ENCODE peak calls at places on chromosomes 11 and 22, in six cellular contexts. D is neural progenitor cell; A is left ventricle myocardium inferior; U is CD4-positive, CD25-positive, alpha-beta regulatory T cell; N is CD8-positive, alpha-beta memory T cell; E is lung. M is an unnamed sample.

GRCh38 chr11:70760416-70761020 is 362.2 kb downstream of the CTTN start:
- DNase-seq in D (no peak), A (no peak), U (no peak), N (no peak), E (no peak), M (no peak)

GRCh38 chr11:104764718-104765045 is 133.6 kb downstream of the CASP12 start:
- DNase-seq in D (no peak), A (no peak), U (no peak), N (no peak), E (no peak), M (no peak)

GRCh38 chr11:68020575-68020974 is 9.9 kb upstream of the NDUFS8 start:
- DNase-seq in D (peak; percentile 69), A (no peak), U (no peak), N (no peak), E (peak; percentile 53), M (peak; percentile 49)

GRCh38 chr11:70628881-70629844 is 230.8 kb downstream of the CTTN start:
- DNase-seq in D (no peak), A (peak; percentile 53), U (no peak), N (no peak), E (peak; percentile 61), M (no peak)

GRCh38 chr11:70016666-70017347 is 61.3 kb upstream of the ANO1 start:
- DNase-seq in D (no peak), A (no peak), U (no peak), N (no peak), E (no peak), M (no peak)

GRCh38 chr11:1887451-1888346 is 4.0 kb downstream of the PRR33 start:
- DNase-seq in D (no peak), A (no peak), U (no peak), N (no peak), E (no peak), M (no peak)

GRCh38 chr22:46187862-46188261 is 37.5 kb downstream of the PPARA start:
- DNase-seq in D (no peak), A (no peak), U (no peak), N (no peak), E (no peak), M (no peak)

GRCh38 chr22:20803696-20804324 is 29.9 kb downstream of the SERPIND1 start:
- DNase-seq in D (peak; percentile 67), A (no peak), U (peak; percentile 18), N (no peak), E (no peak), M (peak; percentile 56)

GRCh38 chr11:14380947-14381555 is 22.1 kb upstream of the RRAS2 start:
- DNase-seq in D (peak; percentile 79), A (peak; percentile 84), U (peak; percentile 33), N (peak; percentile 20), E (peak; percentile 70), M (peak; percentile 72)

GRCh38 chr11:27179334-27179733 is 138.7 kb downstream of the BBOX1 start:
- DNase-seq in D (no peak), A (no peak), U (no peak), N (no peak), E (no peak), M (no peak)

GRCh38 chr11:32713496-32713895 is 81.0 kb downstream of the CCDC73 start:
- DNase-seq in D (peak; percentile 13), A (no peak), U (no peak), N (no peak), E (no peak), M (peak; percentile 15)

GRCh38 chr22:44576311-44577260 is 78.6 kb upstream of the RTL6 start:
- DNase-seq in D (no peak), A (no peak), U (no peak), N (no peak), E (no peak), M (no peak)

GRCh38 chr22:48276933-48277867 is 1514.8 kb downstream of the TBC1D22A start:
- DNase-seq in D (no peak), A (no peak), U (no peak), N (no peak), E (no peak), M (no peak)

GRCh38 chr11:34243620-34244493 is 114.0 kb downstream of the ABTB2 start:
- DNase-seq in D (no peak), A (no peak), U (no peak), N (no peak), E (peak; percentile 42), M (peak; percentile 67)

GRCh38 chr22:39467390-39467901 is 10.6 kb downstream of the MGAT3 start:
- DNase-seq in D (no peak), A (no peak), U (no peak), N (no peak), E (no peak), M (no peak)

GRCh38 chr22:39468487-39469325 is 11.9 kb downstream of the MGAT3 start:
- DNase-seq in D (no peak), A (no peak), U (no peak), N (no peak), E (no peak), M (no peak)

GRCh38 chr22:39469326-39469680 is 12.5 kb downstream of the MGAT3 start:
- DNase-seq in D (no peak), A (no peak), U (no peak), N (no peak), E (no peak), M (no peak)

GRCh38 chr22:39463931-39464390 is 7.1 kb downstream of the MGAT3 start:
- DNase-seq in D (no peak), A (no peak), U (no peak), N (no peak), E (peak; percentile 79), M (no peak)

GRCh38 chr22:39466228-39467006 is 9.6 kb downstream of the MGAT3 start:
- DNase-seq in D (no peak), A (no peak), U (no peak), N (no peak), E (no peak), M (peak; percentile 26)
- H3K27ac ChIP-seq in D (no peak overlapping the region), A (peak overlapping the region; percentile 89), U (no peak overlapping the region), N (no peak overlapping the region), E (peak overlapping the region; percentile 70), M (no peak overlapping the region)

GRCh38 chr11:123480290-123480815 is 50.3 kb downstream of the GRAMD1B start:
- DNase-seq in D (no peak), A (no peak), U (no peak), N (no peak), E (no peak), M (no peak)
- H3K27me3 ChIP-seq in D (no peaks in the 10 kb centered on the region), A (no peaks in the 10 kb centered on the region), U (no peaks in the 10 kb centered on the region), N (no peaks in the 10 kb centered on the region), E (no peaks in the 10 kb centered on the region), M (no peaks in the 10 kb centered on the region)

GRCh38 chr11:131404010-131404409 is 33.6 kb downstream of the NTM start:
- DNase-seq in D (no peak), A (no peak), U (no peak), N (no peak), E (no peak), M (no peak)

GRCh38 chr11:131412061-131412460 is 41.6 kb downstream of the NTM start:
- DNase-seq in D (no peak), A (no peak), U (no peak), N (no peak), E (no peak), M (no peak)

GRCh38 chr11:131413217-131413616 is 42.8 kb downstream of the NTM start:
- DNase-seq in D (no peak), A (no peak), U (no peak), N (no peak), E (no peak), M (no peak)

GRCh38 chr11:131408011-131408640 is 37.7 kb downstream of the NTM start:
- DNase-seq in D (peak; percentile 64), A (peak; percentile 25), U (no peak), N (no peak), E (peak; percentile 36), M (peak; percentile 27)

DNA sequence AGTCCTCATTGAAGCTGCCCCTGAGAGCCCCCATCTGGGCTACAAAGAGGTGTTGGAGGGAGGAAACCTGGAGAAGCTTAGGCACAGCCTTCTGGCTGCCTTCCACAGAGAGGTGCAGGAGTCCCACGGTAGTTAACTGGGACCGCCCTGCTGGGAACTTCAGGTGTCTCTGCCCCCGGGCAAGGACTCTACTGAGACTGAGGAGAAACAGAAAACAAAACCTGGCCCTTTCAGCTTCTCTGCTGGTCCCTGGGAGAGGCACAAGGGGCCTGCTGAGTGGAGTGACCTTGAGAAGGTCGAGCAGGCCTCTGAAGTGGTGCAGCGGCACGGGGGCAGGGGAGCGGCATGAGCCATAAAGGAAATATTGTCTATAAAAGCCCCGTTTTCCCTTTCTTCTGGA is 38.9 kb downstream of the NTM start:
- DNase-seq in D (no peak), A (no peak), U (no peak), N (no peak), E (no peak), M (no peak)
- H3K27ac ChIP-seq in D (no peak overlapping the region), A (no peak overlapping the region), U (no peak overlapping the region), N (no peak overlapping the region), E (no peak overlapping the region), M (no peak overlapping the region)

DNA sequence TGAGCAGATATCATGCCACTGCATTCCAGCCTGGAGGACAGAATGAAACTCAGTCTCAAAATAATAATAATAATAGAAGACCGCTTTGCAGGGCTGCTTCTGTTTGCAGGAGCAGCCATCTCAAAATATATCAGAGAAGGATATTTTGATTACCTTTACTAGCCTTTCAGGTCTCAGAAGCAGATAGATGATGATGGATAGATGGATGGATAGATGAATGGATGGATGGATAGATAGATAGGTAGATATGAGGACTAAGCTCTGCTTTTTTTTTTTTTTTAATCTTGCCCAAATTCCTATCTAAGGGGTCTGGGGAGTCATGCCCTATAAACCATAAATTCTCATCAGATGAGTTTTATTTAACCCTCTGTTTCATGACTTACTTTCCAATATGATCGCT is 18.5 kb downstream of the APOBEC3H start:
- DNase-seq in D (no peak), A (no peak), U (no peak), N (no peak), E (no peak), M (no peak)
- H3K27me3 ChIP-seq in D (peaks cover 19% of the 10 kb centered on the region), A (peaks cover 52% of the 10 kb centered on the region), U (no peaks in the 10 kb centered on the region), N (no peaks in the 10 kb centered on the region), E (no peaks in the 10 kb centered on the region), M (no peaks in the 10 kb centered on the region)

GRCh38 chr22:19290400-19291217 is 910 bp downstream of the CLTCL1 start:
- DNase-seq in D (no peak), A (no peak), U (no peak), N (no peak), E (no peak), M (no peak)

GRCh38 chr22:19287076-19287724 is 4.3 kb downstream of the CLTCL1 start:
- DNase-seq in D (peak; percentile 62), A (no peak), U (no peak), N (no peak), E (no peak), M (peak; percentile 21)

GRCh38 chr22:19287889-19288288 is 3.6 kb downstream of the CLTCL1 start:
- DNase-seq in D (no peak), A (no peak), U (no peak), N (no peak), E (no peak), M (no peak)

GRCh38 chr22:19289475-19290161 is 1.9 kb downstream of the CLTCL1 start:
- DNase-seq in D (no peak), A (no peak), U (no peak), N (no peak), E (no peak), M (no peak)

DNA sequence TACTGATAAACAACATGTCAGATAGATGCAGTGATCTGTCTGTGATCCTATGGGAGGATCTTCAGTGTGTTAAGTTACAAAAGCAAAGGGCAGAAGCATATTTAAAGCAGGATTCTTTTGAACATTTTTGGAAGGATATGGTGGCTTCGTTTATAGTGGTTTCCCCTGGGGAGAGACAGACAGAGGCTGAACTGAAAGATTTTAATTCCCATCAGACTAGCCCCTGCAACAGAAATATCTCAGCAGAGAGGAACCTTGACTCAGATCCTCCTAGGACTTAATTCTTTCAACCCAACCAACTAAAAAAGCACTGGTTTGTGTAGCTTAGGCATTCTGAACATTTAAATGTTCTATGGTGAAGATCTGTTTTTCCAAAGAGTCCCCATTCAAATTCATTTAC is 5.7 kb downstream of the CLTCL1 start:
- DNase-seq in D (no peak), A (no peak), U (no peak), N (no peak), E (no peak), M (no peak)
- H3K27ac ChIP-seq in D (no peak overlapping the region), A (peak overlapping the region; percentile 60), U (no peak overlapping the region), N (no peak overlapping the region), E (no peak overlapping the region), M (no peak overlapping the region)

M was measured in cardiac muscle cell.